ENCODE peak calls at places on chromosomes 7 and 10, in eight cellular contexts. W, X, M, Q, T, H, I and L are unnamed samples.

GRCh38 chr10:48300556-48300955 is 5.9 kb upstream of the MAPK8 start:
- DNase-seq in W (no peak), X (no peak), M (no peak), H (no peak), I (no peak), Q (no peak), T (no peak), L (no peak)

GRCh38 chr10:15742831-15743230 is 23.1 kb upstream of the ITGA8 start:
- DNase-seq in H (no peak), X (no peak), W (no peak), I (no peak), M (no peak), T (no peak), Q (no peak), L (no peak)

GRCh38 chr7:141072548-141073172 is 1.2 kb upstream of the TMEM178B start:
- DNase-seq in H (peak; percentile 81), W (no peak), Q (no peak), M (no peak), X (no peak), T (no peak), I (peak; percentile 61), L (peak; percentile 56)

GRCh38 chr10:131213651-131214505 is 97.6 kb downstream of the TCERG1L start:
- DNase-seq in Q (no peak), T (no peak), X (no peak), H (no peak), M (no peak), W (no peak), I (no peak), L (no peak)

GRCh38 chr7:24050991-24051529 is 232.9 kb upstream of the NPY start:
- DNase-seq in W (no peak), H (no peak), X (no peak), M (no peak), I (no peak), T (no peak), Q (no peak), L (no peak)

GRCh38 chr10:126012485-126012884 is 116.1 kb downstream of the FANK1 start:
- DNase-seq in H (no peak), I (no peak), W (no peak), T (no peak), Q (no peak), M (no peak), X (no peak), L (no peak)

GRCh38 chr10:16521311-16522016 is at the start of gene C1QL3:
- DNase-seq in T (no peak), X (no peak), I (no peak), W (no peak), M (no peak), Q (no peak), H (peak; percentile 25), L (no peak)

GRCh38 chr10:74011762-74012161 is 13.8 kb downstream of the VCL start:
- DNase-seq in T (no peak), Q (no peak), I (peak; percentile 46), M (no peak), H (no peak), X (no peak), W (no peak), L (no peak)

GRCh38 chr7:129702316-129702715 is 90.8 kb downstream of the NRF1 start:
- DNase-seq in M (no peak), I (no peak), X (no peak), H (no peak), W (no peak), Q (no peak), T (no peak), L (no peak)

GRCh38 chr10:95697429-95697828 is 3.7 kb upstream of the TCTN3 start:
- DNase-seq in T (no peak), Q (no peak), H (no peak), W (peak; percentile 63), I (no peak), M (no peak), X (no peak), L (no peak)

GRCh38 chr10:27695704-27696103 is 49.9 kb downstream of the MKX start:
- DNase-seq in T (no peak), W (no peak), X (no peak), I (no peak), Q (no peak), M (no peak), H (no peak), L (no peak)

GRCh38 chr7:154953006-154953684 is 49.8 kb downstream of the PAXIP1 start:
- DNase-seq in H (peak; percentile 81), Q (no peak), I (peak; percentile 66), T (peak; percentile 24), X (no peak), W (no peak), M (peak; percentile 65), L (no peak)

GRCh38 chr10:132463333-132464255 is 66.6 kb downstream of the PWWP2B start:
- DNase-seq in Q (no peak), T (no peak), M (no peak), I (no peak), H (no peak), X (no peak), W (no peak), L (no peak)

GRCh38 chr7:130377178-130377577 is 3.1 kb upstream of the CPA1 start:
- DNase-seq in I (no peak), H (no peak), M (no peak), Q (no peak), T (no peak), X (no peak), W (no peak), L (no peak)

GRCh38 chr10:110648743-110649651 is 4.9 kb downstream of the RBM20 start:
- DNase-seq in I (no peak), H (no peak), Q (no peak), M (no peak), W (no peak), X (no peak), T (no peak), L (no peak)

GRCh38 chr10:110649652-110650264 is 5.6 kb downstream of the RBM20 start:
- DNase-seq in T (no peak), W (no peak), H (no peak), M (no peak), Q (no peak), X (no peak), I (no peak), L (no peak)

GRCh38 chr10:110650265-110650668 is 6.1 kb downstream of the RBM20 start:
- DNase-seq in T (no peak), I (no peak), W (no peak), H (no peak), M (no peak), Q (no peak), X (no peak), L (no peak)

GRCh38 chr10:110652475-110653118 is 8.5 kb downstream of the RBM20 start:
- DNase-seq in Q (no peak), H (no peak), M (no peak), W (no peak), I (no peak), T (no peak), X (no peak), L (no peak)

GRCh38 chr10:110651044-110651958 is 7.2 kb downstream of the RBM20 start:
- DNase-seq in X (no peak), T (no peak), W (no peak), Q (no peak), M (peak; percentile 50), I (no peak), H (no peak), L (no peak)
- H3K4me3 ChIP-seq in X (no peak overlapping the region), T (no peak overlapping the region), W (no peak overlapping the region), Q (no peak overlapping the region), M (no peak overlapping the region), I (no peak overlapping the region), H (no peak overlapping the region), L (no peak overlapping the region)

GRCh38 chr7:75938921-75939320 is 24.0 kb downstream of the POR start:
- DNase-seq in W (no peak), H (no peak), X (no peak), T (no peak), I (no peak), Q (no peak), M (no peak), L (no peak)

GRCh38 chr7:75943864-75944263 is 28.9 kb downstream of the POR start:
- DNase-seq in M (peak; percentile 44), H (no peak), I (peak; percentile 45), T (peak; percentile 73), X (no peak), W (no peak), Q (no peak), L (no peak)

GRCh38 chr7:75937958-75938786 is 23.2 kb downstream of the POR start:
- DNase-seq in M (peak; percentile 84), X (no peak), T (peak; percentile 61), W (no peak), H (peak; percentile 73), Q (peak; percentile 45), I (peak; percentile 93), L (no peak)
- TF ChIP-seq POLR2A in M (no peak), X (no peak), T (no peak), W (no peak), H (no peak), Q (no peak), I (no peak), L (no peak)

GRCh38 chr7:110918949-110919548 is 171.9 kb upstream of the LRRN3 start:
- DNase-seq in T (no peak), W (peak; percentile 28), H (no peak), I (no peak), M (no peak), Q (no peak), X (no peak), L (no peak)

GRCh38 chr7:110922906-110923305 is 168.0 kb upstream of the LRRN3 start:
- DNase-seq in X (no peak), T (no peak), Q (no peak), H (no peak), I (peak; percentile 41), W (no peak), M (no peak), L (no peak)

DNA sequence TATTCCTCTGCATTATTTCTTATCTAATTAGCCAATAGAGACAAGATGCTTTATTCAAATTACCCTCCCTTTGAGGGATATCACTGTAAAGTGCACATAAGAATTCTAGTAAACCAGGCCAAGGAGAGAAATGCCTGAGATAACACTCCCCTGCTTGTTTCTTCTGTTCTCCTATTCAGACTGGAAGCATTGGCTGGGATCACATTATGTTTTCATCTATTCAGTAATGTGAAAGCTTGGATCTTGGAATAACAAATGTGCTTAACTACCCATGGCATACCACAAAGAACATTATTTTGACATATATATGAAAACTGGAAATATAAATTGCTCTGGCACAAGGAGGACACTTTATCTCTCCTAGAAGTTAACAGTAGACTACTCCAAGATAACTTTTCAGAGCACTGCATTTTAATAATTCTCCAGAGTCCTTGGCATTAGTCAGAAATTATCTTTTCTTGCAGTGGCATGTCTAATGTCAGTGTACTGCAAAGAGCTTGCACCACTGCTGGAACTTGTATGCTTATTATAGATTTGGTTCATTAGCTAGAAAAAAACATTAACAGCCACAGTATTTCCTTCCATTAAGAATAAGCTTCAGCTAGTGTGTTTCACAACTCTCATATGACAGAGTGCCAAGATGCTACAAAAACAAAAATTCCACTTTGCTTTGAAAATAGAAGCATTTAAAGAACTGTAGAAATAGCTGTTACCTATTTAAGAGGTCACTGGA is 169.3 kb upstream of the LRRN3 start:
- DNase-seq in I (no peak), X (no peak), M (no peak), H (no peak), W (no peak), T (no peak), Q (no peak), L (no peak)
- H3K27ac ChIP-seq in I (no peak overlapping the region), X (peak overlapping the region; percentile 12), M (no peak overlapping the region), H (no peak overlapping the region), W (no peak overlapping the region), T (no peak overlapping the region), Q (no peak overlapping the region), L (no peak overlapping the region)

DNA sequence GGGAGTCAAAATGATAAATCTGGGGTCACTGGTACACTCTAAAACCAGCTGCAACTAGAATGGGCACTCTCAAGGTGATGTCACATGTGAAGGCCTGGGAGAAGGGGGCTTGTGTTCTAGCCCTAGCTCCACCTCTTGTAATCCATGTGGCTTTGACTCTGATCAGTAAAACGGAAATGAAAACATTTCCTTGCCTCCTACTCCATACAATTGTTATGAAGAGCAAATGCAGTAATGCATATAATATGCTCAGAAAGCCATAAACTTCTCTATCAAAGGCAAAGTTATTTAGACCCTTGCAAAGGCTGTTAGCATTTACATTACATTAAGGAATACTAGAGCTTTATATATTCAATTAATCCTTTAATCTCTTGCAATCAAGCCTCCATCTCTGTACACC is 227.9 kb upstream of the NFE2L3 start:
- DNase-seq in W (no peak), T (no peak), Q (no peak), I (no peak), H (no peak), X (no peak), M (no peak), L (no peak)
- H3K4me3 ChIP-seq in W (no peak overlapping the region), T (no peak overlapping the region), Q (no peak overlapping the region), I (no peak overlapping the region), H (no peak overlapping the region), X (no peak overlapping the region), M (no peak overlapping the region), L (no peak overlapping the region)